ENCODE peak calls at places on chromosome 11, in nine cellular contexts. Y, T, E, U, X, O, M, P and V are unnamed samples.

GRCh38 chr11:5288108-5288911 is 13.4 kb downstream of the OR51B4 start:
- DNase-seq in X (no peak), O (peak), Y (no peak), U (no peak), M (no peak), T (no peak), E (peak), P (peak), V (no peak)

GRCh38 chr11:67372232-67372992 is 986 bp downstream of the CLCF1 start:
- DNase-seq in P (no peak), O (no peak), T (no peak), X (no peak), E (no peak), Y (no peak), M (no peak), U (peak), V (no peak)

GRCh38 chr11:83272627-83273026 is 13.5 kb downstream of the CCDC90B start:
- DNase-seq in U (no peak), Y (no peak), M (no peak), E (peak), P (peak), O (no peak), T (no peak), X (no peak), V (no peak)

GRCh38 chr11:116690623-116691022 is 82.2 kb downstream of the BUD13 start:
- DNase-seq in P (no peak), T (no peak), M (no peak), E (no peak), U (no peak), X (no peak), Y (no peak), O (no peak), V (no peak)

GRCh38 chr11:65589444-65590239 is 6.0 kb downstream of the KCNK7 start:
- DNase-seq in O (no peak), U (no peak), Y (no peak), E (no peak), X (no peak), T (peak), P (no peak), M (no peak), V (no peak)

GRCh38 chr11:79440451-79441158 is at the start of gene TENM4:
- DNase-seq in T (peak), U (peak), P (peak), Y (peak), O (peak), E (peak), M (peak), X (no peak), V (no peak)

GRCh38 chr11:29996016-29996415 is 20.8 kb downstream of the KCNA4 start:
- DNase-seq in T (no peak), E (no peak), P (no peak), O (no peak), U (no peak), M (no peak), Y (no peak), X (no peak), V (no peak)

GRCh38 chr11:3104051-3104714 is 47.0 kb upstream of the CARS1 start:
- DNase-seq in P (no peak), T (no peak), E (no peak), X (no peak), U (no peak), O (no peak), Y (peak), M (no peak), V (no peak)

GRCh38 chr11:118979434-118979833 is 7.9 kb downstream of the FOXR1 start:
- DNase-seq in T (no peak), M (no peak), Y (no peak), X (no peak), P (no peak), O (no peak), U (no peak), E (no peak), V (no peak)

GRCh38 chr11:123560001-123560400 is 94.4 kb downstream of the SCN3B start:
- DNase-seq in M (no peak), O (peak), P (peak), E (peak), X (no peak), T (no peak), Y (peak), U (peak), V (no peak)

GRCh38 chr11:23041104-23041503 is 180.8 kb upstream of the CCDC179 start:
- DNase-seq in Y (no peak), P (no peak), X (no peak), M (no peak), E (no peak), T (peak), U (no peak), O (no peak), V (no peak)

GRCh38 chr11:72378704-72379383 is 55.5 kb downstream of the CLPB start:
- DNase-seq in U (peak), T (peak), O (no peak), E (peak), M (peak), X (no peak), P (peak), Y (peak), V (peak)

GRCh38 chr11:1422481-1422880 is 32.7 kb downstream of the BRSK2 start:
- DNase-seq in P (no peak), U (no peak), X (no peak), E (no peak), O (no peak), T (no peak), Y (no peak), M (no peak), V (no peak)

GRCh38 chr11:74462009-74462408 is 5.3 kb downstream of the KCNE3 start:
- DNase-seq in T (peak), Y (peak), U (peak), P (no peak), M (peak), E (no peak), O (no peak), X (no peak), V (peak)

GRCh38 chr11:81995907-81996306 is 737.8 kb downstream of the FAM181B start:
- DNase-seq in E (no peak), M (no peak), U (no peak), X (no peak), T (no peak), P (no peak), O (no peak), Y (no peak), V (no peak)

GRCh38 chr11:106381895-106382294 is 304.4 kb downstream of the AASDHPPT start:
- DNase-seq in X (no peak), M (no peak), U (no peak), E (no peak), T (no peak), O (no peak), Y (no peak), P (no peak), V (no peak)

GRCh38 chr11:72813740-72814138 is 472 bp upstream of the ATG16L2 start:
- DNase-seq in P (no peak), T (peak), E (peak), Y (peak), M (peak), U (peak), O (no peak), X (no peak), V (peak)

GRCh38 chr11:60288531-60288930 is 8.1 kb downstream of the MS4A4A start:
- DNase-seq in Y (no peak), U (no peak), O (no peak), X (no peak), E (no peak), M (no peak), T (no peak), P (no peak), V (no peak)

GRCh38 chr11:2265396-2265795 is 5.0 kb downstream of the ASCL2 start:
- DNase-seq in T (no peak), M (no peak), O (no peak), Y (no peak), X (no peak), P (no peak), E (no peak), U (no peak), V (no peak)

GRCh38 chr11:135036488-135037297 is 624.7 kb upstream of the B3GAT1 start:
- DNase-seq in U (no peak), Y (no peak), X (no peak), P (no peak), M (no peak), T (no peak), E (no peak), O (no peak), V (no peak)

GRCh38 chr11:15800121-15800800 is 556.1 kb downstream of the SOX6 start:
- DNase-seq in U (peak), T (peak), X (no peak), O (no peak), E (peak), P (peak), M (peak), Y (no peak), V (peak)

GRCh38 chr11:57324886-57325734 is at the start of gene TNKS1BP1:
- DNase-seq in P (peak), U (peak), Y (peak), O (peak), M (peak), E (peak), T (peak), X (peak), V (peak)

GRCh38 chr11:73323464-73323863 is 15.4 kb downstream of the ARHGEF17 start:
- DNase-seq in U (peak), M (peak), T (peak), P (peak), O (no peak), Y (peak), E (peak), X (no peak), V (peak)

GRCh38 chr11:112579282-112579681 is 318.6 kb upstream of the PLET1 start:
- DNase-seq in X (no peak), T (no peak), Y (no peak), P (no peak), M (no peak), O (no peak), E (no peak), U (no peak), V (no peak)

GRCh38 chr11:132264616-132265015 is 894.2 kb downstream of the NTM start:
- DNase-seq in M (no peak), T (no peak), Y (no peak), P (no peak), U (no peak), E (no peak), O (no peak), X (no peak), V (no peak)

GRCh38 chr11:83069441-83070043 is 2.2 kb downstream of the RAB30 start:
- DNase-seq in T (no peak), M (no peak), Y (no peak), P (no peak), X (no peak), O (no peak), U (no peak), E (no peak), V (no peak)

GRCh38 chr11:75430692-75431532 is 2.1 kb downstream of the KLHL35 start:
- DNase-seq in U (no peak), M (no peak), X (no peak), O (no peak), E (no peak), P (no peak), T (no peak), Y (peak), V (no peak)

GRCh38 chr11:8777907-8778767 is 95.5 kb downstream of the RPL27A start:
- DNase-seq in O (no peak), P (peak), E (peak), T (peak), Y (peak), U (peak), X (no peak), M (no peak), V (peak)

GRCh38 chr11:111538407-111539114 is 2.0 kb upstream of the LAYN start:
- DNase-seq in M (no peak), P (no peak), E (peak), T (no peak), Y (no peak), X (no peak), O (no peak), U (no peak), V (no peak)

GRCh38 chr11:22926341-22926740 is 66.1 kb upstream of the CCDC179 start:
- DNase-seq in Y (no peak), M (no peak), P (no peak), E (no peak), O (no peak), U (no peak), X (no peak), T (no peak), V (no peak)

GRCh38 chr11:118230088-118230487 is 5.3 kb upstream of the JAML start:
- DNase-seq in X (no peak), M (no peak), U (no peak), P (no peak), T (no peak), E (no peak), Y (no peak), O (no peak), V (no peak)

GRCh38 chr11:126914166-126914565 is 86.4 kb downstream of the KIRREL3 start:
- DNase-seq in E (peak), Y (no peak), O (no peak), U (no peak), T (no peak), M (no peak), P (no peak), X (no peak), V (no peak)

GRCh38 chr11:94926698-94927237 is 46.6 kb downstream of the CWC15 start:
- DNase-seq in O (peak), Y (peak), T (peak), X (no peak), P (peak), E (peak), M (peak), U (peak), V (peak)

GRCh38 chr11:119179983-119180382 is 5.3 kb upstream of the NHERF4 start:
- DNase-seq in U (no peak), Y (no peak), O (no peak), E (no peak), T (no peak), P (no peak), X (no peak), M (no peak), V (no peak)

GRCh38 chr11:13009476-13009920 is 382 bp downstream of the RASSF10 start:
- DNase-seq in T (no peak), X (peak), Y (no peak), M (no peak), U (no peak), P (peak), O (no peak), E (no peak), V (no peak)

GRCh38 chr11:13009921-13010736 is 1.0 kb downstream of the RASSF10 start:
- DNase-seq in U (peak), Y (peak), T (no peak), X (peak), P (peak), O (no peak), M (no peak), E (peak), V (no peak)

GRCh38 chr11:13007702-13008435 is 1.2 kb upstream of the RASSF10 start:
- DNase-seq in E (no peak), P (peak), U (no peak), O (no peak), Y (no peak), X (no peak), M (no peak), T (no peak), V (no peak)

GRCh38 chr11:13007182-13007581 is 1.9 kb upstream of the RASSF10 start:
- DNase-seq in U (no peak), X (no peak), O (no peak), Y (no peak), M (no peak), P (no peak), E (no peak), T (no peak), V (no peak)

DNA sequence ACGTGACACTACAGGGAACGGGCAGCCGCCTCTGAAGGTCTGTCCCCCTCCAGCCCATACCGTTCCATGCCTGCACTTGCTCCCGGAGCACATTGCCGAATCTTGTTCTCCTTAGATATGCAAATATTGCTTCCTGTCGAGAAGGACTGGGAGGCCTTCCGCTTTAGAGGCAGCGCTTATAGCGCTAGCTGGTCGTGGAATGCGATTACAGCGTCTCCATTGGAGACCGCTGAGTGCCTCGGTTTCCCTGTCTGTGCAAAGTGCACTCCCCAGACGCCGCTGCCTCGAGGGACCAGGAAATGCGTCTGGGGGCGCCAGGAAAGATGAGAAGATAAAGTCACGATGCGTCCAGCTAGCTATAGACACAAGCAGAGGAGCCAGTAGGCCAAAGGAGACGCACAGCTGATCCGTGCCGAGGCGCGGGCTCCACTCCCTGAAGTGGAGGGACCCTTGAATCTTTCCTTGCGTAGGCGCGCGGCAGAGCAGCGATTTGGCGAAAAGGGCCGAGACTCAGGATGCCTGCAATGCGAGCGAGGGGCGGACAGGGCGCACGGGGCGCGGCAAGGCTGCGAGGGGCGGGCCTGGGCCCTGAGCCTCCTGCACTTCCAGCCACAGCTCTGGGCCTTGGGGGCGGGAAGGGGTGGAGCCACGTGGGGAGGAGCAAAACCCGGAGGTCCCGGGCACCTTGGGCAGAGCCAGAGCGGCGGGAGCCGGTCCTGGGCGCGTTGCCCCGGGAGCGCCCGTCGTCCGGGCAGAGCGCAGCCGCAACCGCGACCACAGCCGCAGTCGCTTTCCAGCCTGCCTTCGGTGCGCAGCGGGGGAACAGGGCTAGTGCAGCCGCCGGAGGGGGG is at the start of gene RASSF10:
- DNase-seq in U (peak), T (peak), O (no peak), Y (peak), X (peak), M (no peak), E (no peak), P (peak), V (no peak)
- H3K4me3 ChIP-seq in U (peak), T (peak), O (peak), Y (no peak), X (peak), M (peak), E (no peak), P (no peak), V (peak)

GRCh38 chr11:12769834-12770345 is 95.7 kb downstream of the TEAD1 start:
- DNase-seq in U (no peak), E (peak), X (no peak), Y (no peak), P (peak), M (no peak), T (no peak), O (peak), V (no peak)
- H3K27ac ChIP-seq in U (no peak), E (peak), X (no peak), Y (no peak), P (peak), M (peak), T (peak), O (peak), V (peak)

DNA sequence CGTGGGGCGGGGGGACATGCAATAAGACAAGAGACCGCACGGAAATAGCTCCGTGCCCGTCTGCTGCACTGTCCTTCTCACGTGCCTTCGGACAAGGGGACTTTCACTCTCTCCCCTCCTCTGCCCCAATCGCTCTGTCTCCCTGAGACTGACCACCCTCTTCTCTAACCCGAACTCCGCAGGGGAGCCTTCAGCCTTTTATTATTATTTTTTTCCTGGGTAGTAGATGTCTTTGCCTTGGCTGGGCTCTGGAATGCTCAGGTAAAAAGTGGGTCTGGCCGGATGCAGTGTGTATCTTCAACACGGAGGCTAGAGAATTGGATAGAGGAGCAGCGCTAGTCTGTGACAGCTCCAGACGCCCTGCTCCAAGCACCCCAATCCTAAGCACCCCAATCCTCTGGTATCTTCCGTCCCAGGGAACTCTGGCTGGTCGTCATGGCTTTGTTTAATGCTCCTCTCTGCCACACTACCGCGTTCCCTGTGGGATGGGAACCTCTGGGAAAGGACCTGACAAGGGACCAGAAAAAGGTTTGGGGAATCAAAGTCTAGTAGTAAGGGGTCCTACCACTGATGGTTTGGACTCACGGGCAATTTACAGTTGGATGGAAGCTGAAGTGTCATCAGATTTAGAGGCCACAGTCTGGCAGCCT is 25.1 kb upstream of the ROBO3 start:
- DNase-seq in Y (no peak), U (no peak), P (no peak), T (no peak), M (no peak), X (no peak), E (no peak), O (no peak), V (no peak)
- H3K4me3 ChIP-seq in Y (no peak), U (no peak), P (no peak), T (peak), M (peak), X (no peak), E (no peak), O (peak), V (peak)

GRCh38 chr11:33703771-33704170 is 3.1 kb upstream of the C11orf91 start:
- DNase-seq in P (peak), X (no peak), E (peak), M (no peak), T (no peak), Y (no peak), U (no peak), O (no peak), V (peak)
- H3K27ac ChIP-seq in P (peak), X (no peak), E (no peak), M (peak), T (peak), Y (no peak), U (peak), O (no peak), V (peak)

GRCh38 chr11:45900916-45901617 is 6.0 kb downstream of the FREY1 start:
- DNase-seq in O (no peak), M (no peak), U (peak), Y (peak), E (no peak), X (no peak), P (no peak), T (no peak), V (no peak)
- H3K4me3 ChIP-seq in O (peak), M (peak), U (no peak), Y (no peak), E (peak), X (no peak), P (peak), T (peak), V (peak)

GRCh38 chr11:128629516-128630106 is 42.3 kb upstream of the ETS1 start:
- DNase-seq in U (no peak), Y (no peak), T (no peak), O (no peak), E (peak), P (no peak), X (no peak), M (no peak), V (no peak)
- H3K27ac ChIP-seq in U (peak), Y (no peak), T (peak), O (no peak), E (no peak), P (no peak), X (no peak), M (peak), V (no peak)